ENCODE peak calls at places on chromosome 15, in eight cellular contexts. Z is central memory CD4-positive, alpha-beta T cell; E is HFF-Myc; P is activated T-helper 1 cell treated with anti-CD3 and anti-CD28 coated beads, Interleukin-2, amount 50 U/mL, for 16 hours; F is GM12891; I is endothelial cell; C is hypothalamus; B is ELR. K is an unnamed sample.

GRCh38 chr15:34341922-34342736 is 807 bp downstream of the NOP10 start:
- DNase-seq in Z (no peak), E (no peak), P (no peak), F (no peak), I (no peak), C (no peak), B (peak; percentile 15), K (no peak)

GRCh38 chr15:85174521-85174920 is 192.9 kb downstream of the PDE8A start:
- DNase-seq in Z (no peak), E (no peak), P (no peak), F (no peak), I (no peak), C (no peak), B (no peak), K (no peak)

GRCh38 chr15:28912422-28912821 is 26.6 kb downstream of the APBA2 start:
- DNase-seq in Z (no peak), E (no peak), P (no peak), F (no peak), I (no peak), C (no peak), B (no peak), K (no peak)

GRCh38 chr15:68298882-68299381 is 21.4 kb downstream of the FEM1B start:
- DNase-seq in Z (peak; percentile 31), E (no peak), P (no peak), F (no peak), I (no peak), C (no peak), B (peak; percentile 21), K (no peak)

GRCh38 chr15:34588046-34588674 is 4.7 kb upstream of the GOLGA8B start:
- DNase-seq in Z (peak; percentile 59), E (peak; percentile 62), P (peak; percentile 31), F (no peak), I (peak; percentile 50), C (peak; percentile 18), B (peak; percentile 86), K (peak; percentile 81)

GRCh38 chr15:71469393-71469792 is 341.0 kb upstream of the NR2E3 start:
- DNase-seq in Z (no peak), E (peak; percentile 92), P (no peak), F (no peak), I (no peak), C (no peak), B (no peak), K (no peak)

GRCh38 chr15:32774022-32774421 is 56.2 kb downstream of the GREM1 start:
- DNase-seq in Z (no peak), E (peak; percentile 59), P (no peak), F (no peak), I (no peak), C (no peak), B (peak; percentile 98), K (peak; percentile 73)

GRCh38 chr15:59456114-59456513 is 18.1 kb downstream of the FAM81A start:
- DNase-seq in Z (no peak), E (no peak), P (no peak), F (no peak), I (no peak), C (no peak), B (no peak), K (peak; percentile 39)

GRCh38 chr15:45714501-45715488 is 80.0 kb downstream of the SQOR start:
- DNase-seq in Z (no peak), E (peak; percentile 47), P (no peak), F (no peak), I (peak; percentile 54), C (peak; percentile 7), B (peak; percentile 65), K (peak; percentile 66)

GRCh38 chr15:82829234-82829633 is 19.8 kb downstream of the WHAMM start:
- DNase-seq in Z (no peak), E (no peak), P (no peak), F (no peak), I (no peak), C (no peak), B (no peak), K (no peak)

GRCh38 chr15:59392299-59392698 is 19.6 kb upstream of the MYO1E start:
- DNase-seq in Z (no peak), E (no peak), P (no peak), F (no peak), I (no peak), C (no peak), B (no peak), K (no peak)

GRCh38 chr15:38073278-38073930 is 139.0 kb downstream of the TMCO5A start:
- DNase-seq in Z (no peak), E (no peak), P (no peak), F (no peak), I (peak; percentile 65), C (no peak), B (peak; percentile 61), K (peak; percentile 46)

GRCh38 chr15:25176991-25177954 is 222.5 kb downstream of the SNRPN start:
- DNase-seq in Z (no peak), E (no peak), P (no peak), F (peak; percentile 11), I (peak; percentile 3), C (no peak), B (no peak), K (no peak)

GRCh38 chr15:60020736-60021135 is 16.6 kb downstream of the FOXB1 start:
- DNase-seq in Z (no peak), E (no peak), P (no peak), F (no peak), I (no peak), C (no peak), B (peak; percentile 17), K (peak; percentile 30)

GRCh38 chr15:80531388-80532184 is 127.4 kb downstream of the ARNT2 start:
- DNase-seq in Z (no peak), E (no peak), P (no peak), F (no peak), I (no peak), C (no peak), B (no peak), K (no peak)

GRCh38 chr15:65982941-65983340 is 113.7 kb downstream of the RAB11A start:
- DNase-seq in Z (no peak), E (no peak), P (no peak), F (no peak), I (no peak), C (no peak), B (no peak), K (peak; percentile 35)

GRCh38 chr15:86526938-86527735 is 447.5 kb downstream of the AGBL1 start:
- DNase-seq in Z (no peak), E (no peak), P (no peak), F (no peak), I (no peak), C (no peak), B (no peak), K (no peak)

GRCh38 chr15:40217166-40217785 is 21.6 kb upstream of the PAK6 start:
- DNase-seq in Z (peak; percentile 65), E (peak; percentile 56), P (no peak), F (no peak), I (peak; percentile 61), C (no peak), B (peak; percentile 75), K (peak; percentile 80)

GRCh38 chr15:43511012-43511885 is 6.2 kb upstream of the MAP1A start:
- DNase-seq in Z (no peak), E (no peak), P (no peak), F (no peak), I (peak; percentile 46), C (peak; percentile 31), B (peak; percentile 56), K (peak; percentile 39)

GRCh38 chr15:22884344-22884743 is 45.9 kb downstream of the NIPA2 start:
- DNase-seq in Z (no peak), E (no peak), P (no peak), F (no peak), I (no peak), C (no peak), B (no peak), K (no peak)

GRCh38 chr15:32042269-32042996 is 12.1 kb downstream of the CHRNA7 start:
- DNase-seq in Z (no peak), E (no peak), P (no peak), F (no peak), I (no peak), C (no peak), B (peak; percentile 8), K (peak; percentile 86)

GRCh38 chr15:60859996-60860494 is 369.1 kb downstream of the RORA start:
- DNase-seq in Z (no peak), E (no peak), P (no peak), F (no peak), I (no peak), C (no peak), B (peak; percentile 12), K (peak; percentile 92)

GRCh38 chr15:75203908-75204263 is 2.2 kb downstream of the C15orf39 start:
- DNase-seq in Z (no peak), E (no peak), P (no peak), F (no peak), I (no peak), C (no peak), B (no peak), K (no peak)

GRCh38 chr15:32721594-32721993 is 3.8 kb downstream of the GREM1 start:
- DNase-seq in Z (no peak), E (no peak), P (no peak), F (no peak), I (no peak), C (no peak), B (peak; percentile 72), K (no peak)

GRCh38 chr15:96321422-96322391 is 8.8 kb upstream of the NR2F2 start:
- DNase-seq in Z (no peak), E (no peak), P (no peak), F (no peak), I (no peak), C (no peak), B (peak; percentile 37), K (peak; percentile 64)

GRCh38 chr15:60766391-60767128 is 287.6 kb upstream of the ICE2 start:
- DNase-seq in Z (no peak), E (no peak), P (no peak), F (no peak), I (no peak), C (no peak), B (no peak), K (peak; percentile 43)

GRCh38 chr15:28098766-28099554 is at the start of gene OCA2:
- DNase-seq in Z (peak; percentile 28), E (peak; percentile 14), P (peak; percentile 44), F (no peak), I (peak; percentile 65), C (no peak), B (peak; percentile 36), K (peak; percentile 15)